ENCODE peak calls at places on chromosomes 13 and 19, in seven cellular contexts. H is T-cell, K is WERI-Rb-1, P is EL, I is fibroblast of the aortic adventitia, A is ELR, S is AG04450. M is an unnamed sample.

GRCh38 chr19:45182758-45183157 is 4.2 kb downstream of the BLOC1S3 start:
- DNase-seq in A (no peak), K (no peak), P (no peak), S (no peak), H (no peak), I (no peak), M (no peak)

GRCh38 chr19:33368074-33368864 is 5.2 kb upstream of the CEBPG start:
- DNase-seq in A (peak; percentile 73), S (no peak), P (peak; percentile 63), K (no peak), H (no peak), I (no peak), M (peak; percentile 49)

GRCh38 chr13:113800576-113800926 is 41.5 kb downstream of the TMEM255B start:
- DNase-seq in S (no peak), I (no peak), P (no peak), A (no peak), K (no peak), H (no peak), M (no peak)

GRCh38 chr13:67493835-67494234 is 263.7 kb upstream of the PCDH9 start:
- DNase-seq in S (no peak), I (no peak), K (no peak), H (no peak), A (no peak), P (no peak), M (no peak)

GRCh38 chr19:3358392-3358918 is 7.9 kb upstream of the NFIC start:
- DNase-seq in S (no peak), H (no peak), P (no peak), A (no peak), I (no peak), K (peak; percentile 61), M (no peak)

GRCh38 chr19:6890938-6891337 is 3.6 kb downstream of the ADGRE1 start:
- DNase-seq in K (no peak), A (no peak), S (no peak), P (no peak), I (no peak), H (peak; percentile 26), M (no peak)

GRCh38 chr19:35712910-35713845 is 4.6 kb upstream of the KMT2B start:
- DNase-seq in I (no peak), A (no peak), K (no peak), P (no peak), S (no peak), H (peak; percentile 34), M (no peak)

GRCh38 chr19:33464733-33465115 is 56.9 kb downstream of the PEPD start:
- DNase-seq in S (no peak), H (no peak), I (no peak), K (no peak), A (no peak), P (no peak), M (no peak)

GRCh38 chr19:10871711-10872550 is 578 bp downstream of the CARM1 start:
- DNase-seq in P (peak; percentile 31), S (no peak), I (no peak), K (peak; percentile 39), H (no peak), A (peak; percentile 46), M (no peak)

GRCh38 chr13:21970172-21970571 is 299.3 kb downstream of the FGF9 start:
- DNase-seq in P (no peak), K (no peak), A (no peak), H (no peak), I (peak; percentile 2), S (no peak), M (no peak)

GRCh38 chr19:32066056-32066455 is 279.4 kb upstream of the ZNF507 start:
- DNase-seq in P (no peak), K (no peak), A (no peak), S (no peak), I (no peak), H (no peak), M (no peak)

GRCh38 chr13:98584668-98585397 is 7.9 kb upstream of the STK24 start:
- DNase-seq in A (no peak), H (no peak), I (no peak), S (no peak), P (no peak), K (no peak), M (no peak)

GRCh38 chr13:63586467-63586866 is 2170.8 kb upstream of the PCDH20 start:
- DNase-seq in I (no peak), K (no peak), H (no peak), A (peak; percentile 8), S (no peak), P (no peak), M (no peak)

GRCh38 chr19:45200614-45201013 is 22.0 kb downstream of the BLOC1S3 start:
- DNase-seq in I (peak; percentile 67), K (peak; percentile 80), P (peak; percentile 27), H (no peak), A (peak; percentile 48), S (no peak), M (no peak)

GRCh38 chr19:18733196-18733647 is 49.7 kb downstream of the CRTC1 start:
- DNase-seq in K (no peak), H (no peak), S (peak; percentile 85), I (peak; percentile 79), P (no peak), A (no peak), M (no peak)

GRCh38 chr13:113403255-113404104 is 39.5 kb upstream of the GRTP1 start:
- DNase-seq in I (no peak), H (no peak), P (no peak), A (no peak), K (peak; percentile 27), S (no peak), M (no peak)

GRCh38 chr13:97407540-97407939 is 26.4 kb upstream of the RAP2A start:
- DNase-seq in I (no peak), A (no peak), P (no peak), S (no peak), H (no peak), K (no peak), M (no peak)

GRCh38 chr13:40983725-40984669 is 35.1 kb downstream of the ELF1 start:
- DNase-seq in I (peak; percentile 19), H (no peak), A (no peak), S (no peak), K (no peak), P (no peak), M (no peak)

GRCh38 chr19:4866595-4867424 is 657 bp downstream of the PLIN3 start:
- DNase-seq in S (no peak), H (peak; percentile 28), K (no peak), P (peak; percentile 64), I (peak; percentile 54), A (peak; percentile 63), M (no peak)

GRCh38 chr19:44662686-44663085 is 8.6 kb upstream of the CEACAM19 start:
- DNase-seq in K (no peak), S (no peak), I (peak; percentile 55), H (no peak), P (no peak), A (no peak), M (no peak)

GRCh38 chr19:1270168-1270853 is 1.2 kb downstream of the CIRBP start:
- DNase-seq in I (no peak), K (no peak), A (no peak), S (no peak), P (no peak), H (no peak), M (no peak)

GRCh38 chr19:3458229-3458555 is 22.1 kb downstream of the SMIM24 start:
- DNase-seq in P (no peak), K (no peak), S (no peak), I (no peak), H (no peak), A (no peak), M (no peak)

GRCh38 chr19:29842471-29843179 is 30.8 kb downstream of the CCNE1 start:
- DNase-seq in H (no peak), P (no peak), I (no peak), S (no peak), A (no peak), K (no peak), M (no peak)

GRCh38 chr13:23455401-23456185 is 22.1 kb upstream of the SACS start:
- DNase-seq in K (no peak), S (no peak), P (no peak), A (peak; percentile 15), I (no peak), H (no peak), M (no peak)

GRCh38 chr19:40252395-40252794 is 25.9 kb upstream of the CCNP start:
- DNase-seq in H (no peak), S (no peak), K (no peak), P (no peak), A (no peak), I (no peak), M (no peak)

GRCh38 chr13:36377822-36378480 is 31.8 kb upstream of the SPART start:
- DNase-seq in P (peak; percentile 25), K (no peak), I (peak; percentile 93), H (no peak), S (no peak), A (no peak), M (peak; percentile 53)

GRCh38 chr19:7159105-7159933 is 89.8 kb downstream of the ZNF557 start:
- DNase-seq in S (peak; percentile 65), H (no peak), A (peak; percentile 22), I (peak; percentile 94), K (no peak), P (peak; percentile 54), M (peak; percentile 18)

GRCh38 chr19:45097776-45098520 is 5.0 kb downstream of the PPP1R37 start:
- DNase-seq in H (no peak), I (peak; percentile 86), K (no peak), A (peak; percentile 96), P (peak; percentile 94), S (peak; percentile 82), M (peak; percentile 84)

M was measured in HS-5.